ENCODE peak calls at places on chromosomes 2 and 18, in nine cellular contexts. F is fibroblast of mammary gland; N is astrocyte of the hippocampus; X is NCI-H82; V is osteocyte; J is NCI-H1092 treated with DMSO at 0.1 percent for 48 hours; M is HFF-Myc; E is effector memory CD8-positive, alpha-beta T cell; Q is RWPE1. P is an unnamed sample.

GRCh38 chr2:144201868-144202468 is 318.0 kb downstream of the ZEB2 start:
- DNase-seq in E (no peak), J (no peak), F (peak), X (peak), M (peak), Q (no peak), N (peak), V (no peak), P (peak)

GRCh38 chr2:118786691-118787090 is 60.8 kb downstream of the EN1 start:
- DNase-seq in Q (no peak), X (no peak), F (peak), J (no peak), N (no peak), E (no peak), V (no peak), M (no peak), P (no peak)

GRCh38 chr18:79578396-79579260 is 101.0 kb upstream of the CTDP1 start:
- DNase-seq in Q (no peak), F (no peak), V (no peak), J (peak), M (no peak), E (no peak), N (no peak), X (no peak), P (no peak)

GRCh38 chr2:137659616-137660015 is 304.7 kb upstream of the HNMT start:
- DNase-seq in N (peak), X (peak), M (no peak), V (no peak), F (peak), Q (peak), E (no peak), J (peak), P (peak)

GRCh38 chr18:26736301-26736700 is 129.2 kb downstream of the AQP4 start:
- DNase-seq in M (no peak), V (no peak), Q (no peak), X (no peak), F (no peak), J (no peak), E (no peak), N (no peak), P (no peak)

GRCh38 chr2:224908820-224909219 is 133.4 kb downstream of the DOCK10 start:
- DNase-seq in X (no peak), V (no peak), M (no peak), J (no peak), N (no peak), F (no peak), Q (no peak), E (no peak), P (no peak)

GRCh38 chr2:64404743-64405142 is 49.2 kb upstream of the LGALSL start:
- DNase-seq in Q (no peak), N (no peak), J (no peak), M (peak), V (peak), E (no peak), X (no peak), F (peak), P (no peak)

GRCh38 chr2:169360984-169361705 is 1.2 kb downstream of the LRP2 start:
- DNase-seq in M (no peak), J (no peak), X (peak), Q (no peak), E (no peak), F (no peak), N (no peak), V (no peak), P (no peak)

GRCh38 chr2:238945433-238946150 is 97.7 kb downstream of the TWIST2 start:
- DNase-seq in X (peak), N (peak), M (no peak), F (peak), E (no peak), J (no peak), Q (no peak), V (peak), P (peak)

GRCh38 chr2:37984589-37984988 is 59.5 kb downstream of the RMDN2 start:
- DNase-seq in J (no peak), N (peak), V (no peak), F (peak), Q (no peak), M (no peak), E (no peak), X (no peak), P (no peak)

GRCh38 chr2:122203523-122203922 is 448.1 kb downstream of the TSN start:
- DNase-seq in F (peak), X (no peak), J (peak), Q (peak), M (no peak), N (peak), V (no peak), E (no peak), P (peak)

GRCh38 chr2:203592470-203592869 is 57.4 kb upstream of the RAPH1 start:
- DNase-seq in Q (no peak), N (no peak), M (no peak), X (no peak), J (no peak), F (no peak), E (no peak), V (no peak), P (no peak)

GRCh38 chr2:99876956-99877355 is 265.4 kb downstream of the AFF3 start:
- DNase-seq in V (no peak), M (no peak), J (no peak), F (no peak), Q (no peak), E (no peak), N (no peak), X (no peak), P (no peak)